ENCODE peak calls at places on chromosomes 7 and 10, in five cellular contexts. One of them, this sample, is unnamed.

GRCh38 chr7:129969881-129970446 is 17.2 kb upstream of the UBE2H start:
- DNase-seq in stimulated activated CD4-positive, alpha-beta T cell treated with anti-CD3 and anti-CD28 coated beads, Interleukin-4, amount 100 ng/mL, for 4 hours: no peak
- DNase-seq in frontal cortex: no peak
- DNase-seq in pons: no peak
- DNase-seq in naive thymus-derived CD4-positive, alpha-beta T cell: no peak
- DNase-seq in this sample: no peak

GRCh38 chr7:33334349-33334748 is 205.0 kb downstream of the BBS9 start:
- DNase-seq in stimulated activated CD4-positive, alpha-beta T cell treated with anti-CD3 and anti-CD28 coated beads, Interleukin-4, amount 100 ng/mL, for 4 hours: no peak
- DNase-seq in frontal cortex: no peak
- DNase-seq in pons: no peak
- DNase-seq in naive thymus-derived CD4-positive, alpha-beta T cell: no peak
- DNase-seq in this sample: peak

GRCh38 chr7:141072548-141073172 is 1.2 kb upstream of the TMEM178B start:
- DNase-seq in stimulated activated CD4-positive, alpha-beta T cell treated with anti-CD3 and anti-CD28 coated beads, Interleukin-4, amount 100 ng/mL, for 4 hours: no peak
- DNase-seq in frontal cortex: peak
- DNase-seq in pons: peak
- DNase-seq in naive thymus-derived CD4-positive, alpha-beta T cell: no peak
- DNase-seq in this sample: peak

GRCh38 chr10:3248526-3249255 is 76.1 kb upstream of the PITRM1 start:
- DNase-seq in stimulated activated CD4-positive, alpha-beta T cell treated with anti-CD3 and anti-CD28 coated beads, Interleukin-4, amount 100 ng/mL, for 4 hours: no peak
- DNase-seq in frontal cortex: no peak
- DNase-seq in pons: peak
- DNase-seq in naive thymus-derived CD4-positive, alpha-beta T cell: no peak
- DNase-seq in this sample: no peak

GRCh38 chr10:69278446-69278963 is at the start of gene HK1:
- DNase-seq in stimulated activated CD4-positive, alpha-beta T cell treated with anti-CD3 and anti-CD28 coated beads, Interleukin-4, amount 100 ng/mL, for 4 hours: no peak
- DNase-seq in frontal cortex: no peak
- DNase-seq in pons: peak
- DNase-seq in naive thymus-derived CD4-positive, alpha-beta T cell: no peak
- DNase-seq in this sample: no peak

GRCh38 chr7:98399462-98399861 is 1.4 kb downstream of the BAIAP2L1 start:
- DNase-seq in stimulated activated CD4-positive, alpha-beta T cell treated with anti-CD3 and anti-CD28 coated beads, Interleukin-4, amount 100 ng/mL, for 4 hours: no peak
- DNase-seq in frontal cortex: no peak
- DNase-seq in pons: no peak
- DNase-seq in naive thymus-derived CD4-positive, alpha-beta T cell: no peak
- DNase-seq in this sample: no peak

GRCh38 chr10:72334196-72334831 is 20.4 kb downstream of the DNAJB12 start:
- DNase-seq in stimulated activated CD4-positive, alpha-beta T cell treated with anti-CD3 and anti-CD28 coated beads, Interleukin-4, amount 100 ng/mL, for 4 hours: no peak
- DNase-seq in frontal cortex: no peak
- DNase-seq in pons: no peak
- DNase-seq in naive thymus-derived CD4-positive, alpha-beta T cell: no peak
- DNase-seq in this sample: no peak

GRCh38 chr10:94059174-94059573 is 65.4 kb downstream of the PLCE1 start:
- DNase-seq in stimulated activated CD4-positive, alpha-beta T cell treated with anti-CD3 and anti-CD28 coated beads, Interleukin-4, amount 100 ng/mL, for 4 hours: no peak
- DNase-seq in frontal cortex: no peak
- DNase-seq in pons: no peak
- DNase-seq in naive thymus-derived CD4-positive, alpha-beta T cell: no peak
- DNase-seq in this sample: no peak

GRCh38 chr10:131959841-131960240 is 21.9 kb downstream of the BNIP3 start:
- DNase-seq in stimulated activated CD4-positive, alpha-beta T cell treated with anti-CD3 and anti-CD28 coated beads, Interleukin-4, amount 100 ng/mL, for 4 hours: no peak
- DNase-seq in frontal cortex: no peak
- DNase-seq in pons: no peak
- DNase-seq in naive thymus-derived CD4-positive, alpha-beta T cell: no peak
- DNase-seq in this sample: no peak

GRCh38 chr7:1842321-1843221 is 172.5 kb downstream of the ELFN1 start:
- DNase-seq in stimulated activated CD4-positive, alpha-beta T cell treated with anti-CD3 and anti-CD28 coated beads, Interleukin-4, amount 100 ng/mL, for 4 hours: no peak
- DNase-seq in frontal cortex: no peak
- DNase-seq in pons: no peak
- DNase-seq in naive thymus-derived CD4-positive, alpha-beta T cell: no peak
- DNase-seq in this sample: no peak

GRCh38 chr10:1278304-1278703 is 222.1 kb downstream of the WDR37 start:
- DNase-seq in stimulated activated CD4-positive, alpha-beta T cell treated with anti-CD3 and anti-CD28 coated beads, Interleukin-4, amount 100 ng/mL, for 4 hours: no peak
- DNase-seq in frontal cortex: no peak
- DNase-seq in pons: no peak
- DNase-seq in naive thymus-derived CD4-positive, alpha-beta T cell: no peak
- DNase-seq in this sample: no peak

GRCh38 chr10:99845837-99846382 is 63.5 kb downstream of the ABCC2 start:
- DNase-seq in stimulated activated CD4-positive, alpha-beta T cell treated with anti-CD3 and anti-CD28 coated beads, Interleukin-4, amount 100 ng/mL, for 4 hours: peak
- DNase-seq in frontal cortex: no peak
- DNase-seq in pons: peak
- DNase-seq in naive thymus-derived CD4-positive, alpha-beta T cell: peak
- DNase-seq in this sample: peak

GRCh38 chr7:44052771-44053365 is 8.4 kb downstream of the DBNL start:
- DNase-seq in stimulated activated CD4-positive, alpha-beta T cell treated with anti-CD3 and anti-CD28 coated beads, Interleukin-4, amount 100 ng/mL, for 4 hours: no peak
- DNase-seq in frontal cortex: no peak
- DNase-seq in pons: no peak
- DNase-seq in naive thymus-derived CD4-positive, alpha-beta T cell: no peak
- DNase-seq in this sample: no peak

GRCh38 chr10:980468-980867 is 7.8 kb upstream of the GTPBP4 start:
- DNase-seq in stimulated activated CD4-positive, alpha-beta T cell treated with anti-CD3 and anti-CD28 coated beads, Interleukin-4, amount 100 ng/mL, for 4 hours: no peak
- DNase-seq in frontal cortex: no peak
- DNase-seq in pons: no peak
- DNase-seq in naive thymus-derived CD4-positive, alpha-beta T cell: no peak
- DNase-seq in this sample: no peak

GRCh38 chr7:17099083-17099973 is 199.1 kb upstream of the AHR start:
- DNase-seq in stimulated activated CD4-positive, alpha-beta T cell treated with anti-CD3 and anti-CD28 coated beads, Interleukin-4, amount 100 ng/mL, for 4 hours: no peak
- DNase-seq in frontal cortex: no peak
- DNase-seq in pons: no peak
- DNase-seq in naive thymus-derived CD4-positive, alpha-beta T cell: no peak
- DNase-seq in this sample: no peak

GRCh38 chr7:90958669-90959068 is 305.6 kb upstream of the FZD1 start:
- DNase-seq in stimulated activated CD4-positive, alpha-beta T cell treated with anti-CD3 and anti-CD28 coated beads, Interleukin-4, amount 100 ng/mL, for 4 hours: no peak
- DNase-seq in frontal cortex: no peak
- DNase-seq in pons: no peak
- DNase-seq in naive thymus-derived CD4-positive, alpha-beta T cell: no peak
- DNase-seq in this sample: no peak

GRCh38 chr7:96021533-96021932 is 249.2 kb downstream of the DYNC1I1 start:
- DNase-seq in stimulated activated CD4-positive, alpha-beta T cell treated with anti-CD3 and anti-CD28 coated beads, Interleukin-4, amount 100 ng/mL, for 4 hours: no peak
- DNase-seq in frontal cortex: no peak
- DNase-seq in pons: no peak
- DNase-seq in naive thymus-derived CD4-positive, alpha-beta T cell: no peak
- DNase-seq in this sample: no peak

GRCh38 chr10:118958984-118959916 is 70.3 kb upstream of the NANOS1 start:
- DNase-seq in stimulated activated CD4-positive, alpha-beta T cell treated with anti-CD3 and anti-CD28 coated beads, Interleukin-4, amount 100 ng/mL, for 4 hours: no peak
- DNase-seq in frontal cortex: no peak
- DNase-seq in pons: peak
- DNase-seq in naive thymus-derived CD4-positive, alpha-beta T cell: no peak
- DNase-seq in this sample: no peak

GRCh38 chr7:10128748-10129147 is 844.9 kb upstream of the PHF14 start:
- DNase-seq in stimulated activated CD4-positive, alpha-beta T cell treated with anti-CD3 and anti-CD28 coated beads, Interleukin-4, amount 100 ng/mL, for 4 hours: no peak
- DNase-seq in frontal cortex: no peak
- DNase-seq in pons: peak
- DNase-seq in naive thymus-derived CD4-positive, alpha-beta T cell: no peak
- DNase-seq in this sample: no peak

GRCh38 chr10:1939016-1939415 is 201.7 kb upstream of the ADARB2 start:
- DNase-seq in stimulated activated CD4-positive, alpha-beta T cell treated with anti-CD3 and anti-CD28 coated beads, Interleukin-4, amount 100 ng/mL, for 4 hours: peak
- DNase-seq in frontal cortex: no peak
- DNase-seq in pons: no peak
- DNase-seq in naive thymus-derived CD4-positive, alpha-beta T cell: peak
- DNase-seq in this sample: no peak

GRCh38 chr10:1406976-1407945 is 330.1 kb downstream of the ADARB2 start:
- DNase-seq in stimulated activated CD4-positive, alpha-beta T cell treated with anti-CD3 and anti-CD28 coated beads, Interleukin-4, amount 100 ng/mL, for 4 hours: no peak
- DNase-seq in frontal cortex: no peak
- DNase-seq in pons: no peak
- DNase-seq in naive thymus-derived CD4-positive, alpha-beta T cell: no peak
- DNase-seq in this sample: no peak

GRCh38 chr10:124629410-124629809 is 114.8 kb downstream of the FAM53B start:
- DNase-seq in stimulated activated CD4-positive, alpha-beta T cell treated with anti-CD3 and anti-CD28 coated beads, Interleukin-4, amount 100 ng/mL, for 4 hours: no peak
- DNase-seq in frontal cortex: peak
- DNase-seq in pons: peak
- DNase-seq in naive thymus-derived CD4-positive, alpha-beta T cell: no peak
- DNase-seq in this sample: no peak

GRCh38 chr7:25619963-25620799 is 391.9 kb upstream of the NPVF start:
- DNase-seq in stimulated activated CD4-positive, alpha-beta T cell treated with anti-CD3 and anti-CD28 coated beads, Interleukin-4, amount 100 ng/mL, for 4 hours: no peak
- DNase-seq in frontal cortex: no peak
- DNase-seq in pons: peak
- DNase-seq in naive thymus-derived CD4-positive, alpha-beta T cell: peak
- DNase-seq in this sample: no peak

GRCh38 chr10:28841625-28842024 is 164.3 kb downstream of the BAMBI start:
- DNase-seq in stimulated activated CD4-positive, alpha-beta T cell treated with anti-CD3 and anti-CD28 coated beads, Interleukin-4, amount 100 ng/mL, for 4 hours: no peak
- DNase-seq in frontal cortex: no peak
- DNase-seq in pons: no peak
- DNase-seq in naive thymus-derived CD4-positive, alpha-beta T cell: no peak
- DNase-seq in this sample: no peak

GRCh38 chr7:36746347-36746746 is 22.1 kb upstream of the AOAH start:
- DNase-seq in stimulated activated CD4-positive, alpha-beta T cell treated with anti-CD3 and anti-CD28 coated beads, Interleukin-4, amount 100 ng/mL, for 4 hours: no peak
- DNase-seq in frontal cortex: no peak
- DNase-seq in pons: no peak
- DNase-seq in naive thymus-derived CD4-positive, alpha-beta T cell: no peak
- DNase-seq in this sample: no peak

GRCh38 chr10:118980135-118980865 is 49.2 kb upstream of the NANOS1 start:
- DNase-seq in stimulated activated CD4-positive, alpha-beta T cell treated with anti-CD3 and anti-CD28 coated beads, Interleukin-4, amount 100 ng/mL, for 4 hours: no peak
- DNase-seq in frontal cortex: no peak
- DNase-seq in pons: no peak
- DNase-seq in naive thymus-derived CD4-positive, alpha-beta T cell: no peak
- DNase-seq in this sample: no peak

GRCh38 chr10:102461187-102462054 is 10.1 kb upstream of the C10orf95 start:
- DNase-seq in stimulated activated CD4-positive, alpha-beta T cell treated with anti-CD3 and anti-CD28 coated beads, Interleukin-4, amount 100 ng/mL, for 4 hours: peak
- DNase-seq in frontal cortex: peak
- DNase-seq in pons: peak
- DNase-seq in naive thymus-derived CD4-positive, alpha-beta T cell: peak
- DNase-seq in this sample: peak

GRCh38 chr7:27172823-27173411 is 1.2 kb downstream of the HOXA10 start:
- DNase-seq in stimulated activated CD4-positive, alpha-beta T cell treated with anti-CD3 and anti-CD28 coated beads, Interleukin-4, amount 100 ng/mL, for 4 hours: no peak
- DNase-seq in frontal cortex: no peak
- DNase-seq in pons: no peak
- DNase-seq in naive thymus-derived CD4-positive, alpha-beta T cell: no peak
- DNase-seq in this sample: no peak

GRCh38 chr10:4459531-4459930 is 366.5 kb upstream of the AKR1E2 start:
- DNase-seq in stimulated activated CD4-positive, alpha-beta T cell treated with anti-CD3 and anti-CD28 coated beads, Interleukin-4, amount 100 ng/mL, for 4 hours: no peak
- DNase-seq in frontal cortex: no peak
- DNase-seq in pons: no peak
- DNase-seq in naive thymus-derived CD4-positive, alpha-beta T cell: no peak
- DNase-seq in this sample: no peak

GRCh38 chr10:124906551-124907001 is 35.3 kb upstream of the ZRANB1 start:
- DNase-seq in stimulated activated CD4-positive, alpha-beta T cell treated with anti-CD3 and anti-CD28 coated beads, Interleukin-4, amount 100 ng/mL, for 4 hours: no peak
- DNase-seq in frontal cortex: no peak
- DNase-seq in pons: no peak
- DNase-seq in naive thymus-derived CD4-positive, alpha-beta T cell: no peak
- DNase-seq in this sample: no peak

GRCh38 chr10:61719906-61720305 is 57.2 kb downstream of the CABCOCO1 start:
- DNase-seq in stimulated activated CD4-positive, alpha-beta T cell treated with anti-CD3 and anti-CD28 coated beads, Interleukin-4, amount 100 ng/mL, for 4 hours: no peak
- DNase-seq in frontal cortex: no peak
- DNase-seq in pons: no peak
- DNase-seq in naive thymus-derived CD4-positive, alpha-beta T cell: no peak
- DNase-seq in this sample: no peak

GRCh38 chr7:15485431-15485830 is 76.4 kb downstream of the AGMO start:
- DNase-seq in stimulated activated CD4-positive, alpha-beta T cell treated with anti-CD3 and anti-CD28 coated beads, Interleukin-4, amount 100 ng/mL, for 4 hours: no peak
- DNase-seq in frontal cortex: no peak
- DNase-seq in pons: no peak
- DNase-seq in naive thymus-derived CD4-positive, alpha-beta T cell: no peak
- DNase-seq in this sample: no peak

GRCh38 chr10:6721480-6721879 is 141.4 kb upstream of the PRKCQ start:
- DNase-seq in stimulated activated CD4-positive, alpha-beta T cell treated with anti-CD3 and anti-CD28 coated beads, Interleukin-4, amount 100 ng/mL, for 4 hours: no peak
- DNase-seq in frontal cortex: no peak
- DNase-seq in pons: no peak
- DNase-seq in naive thymus-derived CD4-positive, alpha-beta T cell: no peak
- DNase-seq in this sample: no peak

GRCh38 chr10:22997102-22997501 is 69.2 kb downstream of the ARMC3 start:
- DNase-seq in stimulated activated CD4-positive, alpha-beta T cell treated with anti-CD3 and anti-CD28 coated beads, Interleukin-4, amount 100 ng/mL, for 4 hours: no peak
- DNase-seq in frontal cortex: no peak
- DNase-seq in pons: peak
- DNase-seq in naive thymus-derived CD4-positive, alpha-beta T cell: no peak
- DNase-seq in this sample: no peak

GRCh38 chr10:63666836-63667383 is 145.7 kb downstream of the REEP3 start:
- DNase-seq in stimulated activated CD4-positive, alpha-beta T cell treated with anti-CD3 and anti-CD28 coated beads, Interleukin-4, amount 100 ng/mL, for 4 hours: no peak
- DNase-seq in frontal cortex: no peak
- DNase-seq in pons: no peak
- DNase-seq in naive thymus-derived CD4-positive, alpha-beta T cell: no peak
- DNase-seq in this sample: no peak

GRCh38 chr7:86846494-86847190 is 202.9 kb downstream of the GRM3 start:
- DNase-seq in stimulated activated CD4-positive, alpha-beta T cell treated with anti-CD3 and anti-CD28 coated beads, Interleukin-4, amount 100 ng/mL, for 4 hours: no peak
- DNase-seq in frontal cortex: no peak
- DNase-seq in pons: no peak
- DNase-seq in naive thymus-derived CD4-positive, alpha-beta T cell: no peak
- DNase-seq in this sample: no peak

GRCh38 chr7:130352335-130353074 is 7.9 kb downstream of the CPA5 start:
- DNase-seq in stimulated activated CD4-positive, alpha-beta T cell treated with anti-CD3 and anti-CD28 coated beads, Interleukin-4, amount 100 ng/mL, for 4 hours: no peak
- DNase-seq in frontal cortex: no peak
- DNase-seq in pons: no peak
- DNase-seq in naive thymus-derived CD4-positive, alpha-beta T cell: no peak
- DNase-seq in this sample: peak

GRCh38 chr7:8418627-8419245 is 14.7 kb upstream of the NXPH1 start:
- DNase-seq in stimulated activated CD4-positive, alpha-beta T cell treated with anti-CD3 and anti-CD28 coated beads, Interleukin-4, amount 100 ng/mL, for 4 hours: peak
- DNase-seq in frontal cortex: peak
- DNase-seq in pons: peak
- DNase-seq in naive thymus-derived CD4-positive, alpha-beta T cell: peak
- DNase-seq in this sample: peak